ENCODE peak calls at places on chromosomes 11 and 22, in six cellular contexts. C is mesendoderm, K is HCT116, R is PC-9, T is SK-N-SH, P is GM12878. Y is an unnamed sample.

GRCh38 chr11:80157447-80157846 is 716.6 kb upstream of the TENM4 start:
- DNase-seq in C (no peak), K (no peak), R (no peak), T (no peak), P (no peak), Y (no peak)

GRCh38 chr11:88402192-88402715 is 64.7 kb upstream of the CTSC start:
- DNase-seq in C (no peak), K (no peak), R (peak; percentile 98), T (no peak), P (peak; percentile 17), Y (peak; percentile 90)

GRCh38 chr11:69666261-69666660 is 8.9 kb downstream of the LTO1 start:
- DNase-seq in C (no peak), K (no peak), R (no peak), T (peak; percentile 11), P (no peak), Y (no peak)

GRCh38 chr22:17501679-17502285 is 61.5 kb upstream of the SLC25A18 start:
- DNase-seq in C (peak; percentile 80), K (peak; percentile 69), R (no peak), T (peak; percentile 69), P (peak; percentile 57), Y (peak; percentile 46)

GRCh38 chr11:22703040-22703439 is 36.6 kb downstream of the GAS2 start:
- DNase-seq in C (peak; percentile 76), K (peak; percentile 28), R (peak; percentile 58), T (no peak), P (peak; percentile 21), Y (peak; percentile 83)

GRCh38 chr11:11577246-11577855 is 44.5 kb downstream of the GALNT18 start:
- DNase-seq in C (no peak), K (no peak), R (no peak), T (no peak), P (no peak), Y (peak; percentile 29)

GRCh38 chr11:120183701-120184141 is 27.1 kb upstream of the OAF start:
- DNase-seq in C (no peak), K (no peak), R (no peak), T (no peak), P (no peak), Y (no peak)

GRCh38 chr22:22195265-22196017 is 49.1 kb upstream of the VPREB1 start:
- DNase-seq in C (peak; percentile 92), K (peak; percentile 81), R (peak; percentile 53), T (peak; percentile 70), P (peak; percentile 91), Y (peak; percentile 6)

GRCh38 chr11:59173080-59173963 is 1.4 kb downstream of the DTX4 start:
- DNase-seq in C (peak; percentile 82), K (no peak), R (peak; percentile 45), T (peak; percentile 36), P (no peak), Y (peak; percentile 12)

GRCh38 chr22:30555282-30556210 is 9.0 kb upstream of the SEC14L6 start:
- DNase-seq in C (peak; percentile 57), K (no peak), R (no peak), T (no peak), P (no peak), Y (no peak)

GRCh38 chr11:43393765-43394355 is 35.1 kb downstream of the TTC17 start:
- DNase-seq in C (no peak), K (no peak), R (no peak), T (no peak), P (no peak), Y (peak; percentile 8)

GRCh38 chr11:58525037-58525614 is 17.2 kb upstream of the OR5B21 start:
- DNase-seq in C (peak; percentile 32), K (no peak), R (no peak), T (no peak), P (peak; percentile 79), Y (no peak)

GRCh38 chr11:122045181-122045586 is 70.8 kb downstream of the BLID start:
- DNase-seq in C (no peak), K (no peak), R (peak; percentile 46), T (no peak), P (no peak), Y (peak; percentile 93)

GRCh38 chr11:17707833-17708232 is 11.5 kb upstream of the MYOD1 start:
- DNase-seq in C (no peak), K (no peak), R (no peak), T (no peak), P (no peak), Y (no peak)

GRCh38 chr11:6260207-6260726 is 629 bp downstream of the CCKBR start:
- DNase-seq in C (no peak), K (no peak), R (no peak), T (no peak), P (no peak), Y (no peak)

GRCh38 chr11:127106142-127106541 is 105.6 kb upstream of the KIRREL3 start:
- DNase-seq in C (peak; percentile 91), K (no peak), R (no peak), T (no peak), P (no peak), Y (no peak)

GRCh38 chr11:102012946-102013345 is 34.3 kb upstream of the CFAP300 start:
- DNase-seq in C (peak; percentile 62), K (no peak), R (peak; percentile 44), T (no peak), P (no peak), Y (no peak)

GRCh38 chr11:76880314-76880713 is 19.6 kb downstream of the ACER3 start:
- DNase-seq in C (no peak), K (no peak), R (no peak), T (no peak), P (no peak), Y (no peak)

GRCh38 chr11:74021998-74022397 is 13.1 kb upstream of the UCP3 start:
- DNase-seq in C (no peak), K (no peak), R (no peak), T (no peak), P (no peak), Y (no peak)

GRCh38 chr11:68412593-68413475 is 47.7 kb upstream of the PPP6R3 start:
- DNase-seq in C (no peak), K (no peak), R (no peak), T (no peak), P (peak; percentile 85), Y (peak; percentile 84)

GRCh38 chr22:31272522-31273446 is 19.5 kb downstream of the PIK3IP1 start:
- DNase-seq in C (peak; percentile 93), K (peak; percentile 32), R (peak; percentile 71), T (peak; percentile 79), P (no peak), Y (no peak)

GRCh38 chr11:27383645-27384044 is 20.6 kb upstream of the CCDC34 start:
- DNase-seq in C (no peak), K (no peak), R (no peak), T (no peak), P (no peak), Y (no peak)

GRCh38 chr22:23581252-23581634 is 1.2 kb upstream of the IGLL1 start:
- DNase-seq in C (no peak), K (no peak), R (no peak), T (no peak), P (no peak), Y (no peak)

GRCh38 chr22:25148149-25148691 is 51.4 kb upstream of the CRYBB3 start:
- DNase-seq in C (peak; percentile 73), K (no peak), R (no peak), T (no peak), P (no peak), Y (no peak)

GRCh38 chr11:92136792-92137191 is 87.8 kb upstream of the FAT3 start:
- DNase-seq in C (peak; percentile 75), K (no peak), R (no peak), T (no peak), P (no peak), Y (no peak)

GRCh38 chr22:38924197-38924952 is 33.0 kb upstream of the APOBEC3A start:
- DNase-seq in C (no peak), K (peak; percentile 80), R (peak; percentile 99), T (no peak), P (no peak), Y (peak; percentile 91)
- H3K27ac ChIP-seq in C (no peak overlapping the region), K (peak overlapping the region; percentile 86), R (peak overlapping the region; percentile 92), T (peak overlapping the region; percentile 71), P (no peak overlapping the region), Y (peak overlapping the region; percentile 69)

DNA sequence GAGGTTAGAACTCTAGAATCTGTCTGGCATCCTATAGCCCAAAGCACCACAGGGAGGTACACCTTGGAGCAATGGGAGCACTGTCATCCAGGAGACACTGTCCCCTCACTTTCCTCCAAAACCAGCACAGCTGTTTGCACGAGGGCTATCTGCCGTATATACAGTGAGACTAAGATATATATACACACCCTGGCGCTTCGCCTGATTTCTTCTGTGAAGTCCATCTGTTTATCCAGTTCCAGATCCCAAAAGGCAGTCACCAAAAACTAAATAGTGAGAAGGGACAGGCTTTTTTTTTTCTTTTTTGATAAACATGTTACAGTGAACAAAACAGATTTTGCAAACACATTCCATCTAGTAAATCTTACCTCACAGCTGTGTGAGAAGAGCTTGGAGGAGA is 68.5 kb downstream of the ARFGAP2 start:
- DNase-seq in C (no peak), K (no peak), R (no peak), T (no peak), P (no peak), Y (no peak)
- H3K4me2 ChIP-seq in C (no peak overlapping the region), K (no peak overlapping the region), R (no peak overlapping the region), T (no peak overlapping the region), P (no peak overlapping the region), Y (no peak overlapping the region)

GRCh38 chr22:28023036-28023435 is 104.0 kb upstream of the PITPNB start:
- DNase-seq in C (no peak), K (no peak), R (no peak), T (no peak), P (no peak), Y (no peak)

GRCh38 chr22:28021116-28021997 is 102.3 kb upstream of the PITPNB start:
- DNase-seq in C (no peak), K (no peak), R (no peak), T (no peak), P (no peak), Y (no peak)

GRCh38 chr22:28023774-28024173 is 104.7 kb upstream of the PITPNB start:
- DNase-seq in C (peak; percentile 41), K (no peak), R (no peak), T (no peak), P (no peak), Y (no peak)

GRCh38 chr22:28019881-28020861 is 101.1 kb upstream of the PITPNB start:
- DNase-seq in C (peak; percentile 80), K (peak; percentile 21), R (no peak), T (peak; percentile 89), P (no peak), Y (peak; percentile 16)

GRCh38 chr22:28021998-28022660 is 103.1 kb upstream of the PITPNB start:
- DNase-seq in C (no peak), K (no peak), R (no peak), T (no peak), P (no peak), Y (no peak)
- H3K27ac ChIP-seq in C (no peak overlapping the region), K (no peak overlapping the region), R (no peak overlapping the region), T (no peak overlapping the region), P (no peak overlapping the region), Y (no peak overlapping the region)

GRCh38 chr22:49856766-49857618 is 3.3 kb downstream of the ZBED4 start:
- DNase-seq in C (no peak), K (no peak), R (no peak), T (no peak), P (no peak), Y (no peak)

GRCh38 chr22:49856343-49856742 is 2.7 kb downstream of the ZBED4 start:
- DNase-seq in C (no peak), K (no peak), R (no peak), T (no peak), P (no peak), Y (no peak)

GRCh38 chr22:49852898-49853894 is at the start of gene ZBED4:
- DNase-seq in C (peak; percentile 97), K (peak; percentile 90), R (peak; percentile 91), T (peak; percentile 100), P (peak; percentile 84), Y (peak; percentile 79)

GRCh38 chr22:49853981-49854791 is 542 bp downstream of the ZBED4 start:
- DNase-seq in C (peak; percentile 52), K (no peak), R (no peak), T (peak; percentile 59), P (no peak), Y (no peak)

GRCh38 chr22:49855491-49855911 is 1.9 kb downstream of the ZBED4 start:
- DNase-seq in C (no peak), K (no peak), R (peak; percentile 65), T (no peak), P (no peak), Y (peak; percentile 29)
- H3K4me2 ChIP-seq in C (peak overlapping the region; percentile 93), K (peak overlapping the region; percentile 84), R (peak overlapping the region; percentile 87), T (peak overlapping the region; percentile 95), P (peak overlapping the region; percentile 64), Y (peak overlapping the region; percentile 99)